ENCODE peak calls at places on chromosome 11, in five cellular contexts. C, N, H, M and X are unnamed samples.

GRCh38 chr11:2204361-2205213 is 33.0 kb upstream of the TH start:
- DNase-seq in C (no peak), N (peak; percentile 33), H (peak; percentile 71), M (peak; percentile 7), X (peak; percentile 74)

GRCh38 chr11:17471501-17471900 is 5.1 kb downstream of the ABCC8 start:
- DNase-seq in C (no peak), N (no peak), H (no peak), M (no peak), X (no peak)

GRCh38 chr11:96614101-96614500 is 224.3 kb downstream of the JRKL start:
- DNase-seq in C (no peak), N (no peak), H (no peak), M (no peak), X (no peak)

GRCh38 chr11:123546515-123546914 is 107.9 kb downstream of the SCN3B start:
- DNase-seq in C (no peak), N (no peak), H (no peak), M (no peak), X (no peak)

GRCh38 chr11:35531246-35531645 is 5.8 kb upstream of the PAMR1 start:
- DNase-seq in C (no peak), N (no peak), H (no peak), M (no peak), X (no peak)

GRCh38 chr11:38411149-38411548 is 1813.1 kb upstream of the RAG2 start:
- DNase-seq in C (no peak), N (no peak), H (no peak), M (no peak), X (no peak)

GRCh38 chr11:26333906-26334305 is 2.0 kb downstream of the ANO3 start:
- DNase-seq in C (no peak), N (no peak), H (no peak), M (no peak), X (no peak)

GRCh38 chr11:20909995-20910726 is 240.8 kb downstream of the NELL1 start:
- DNase-seq in C (no peak), N (no peak), H (no peak), M (no peak), X (no peak)

GRCh38 chr11:103055174-103055890 is 36.6 kb downstream of the DCUN1D5 start:
- DNase-seq in C (no peak), N (no peak), H (no peak), M (no peak), X (no peak)

GRCh38 chr11:130653838-130654601 is 205.6 kb downstream of the ADAMTS15 start:
- DNase-seq in C (no peak), N (peak; percentile 61), H (peak; percentile 92), M (no peak), X (no peak)

GRCh38 chr11:113192121-113192925 is 122.1 kb upstream of the TTC12 start:
- DNase-seq in C (no peak), N (no peak), H (no peak), M (no peak), X (peak; percentile 66)